ENCODE peak calls at places on chromosome 17, in six cellular contexts. H, J, K, A, V and O are unnamed samples.
A peak's percentile ranks its signal among the peaks of the same experiment; 100 is the strongest.

GRCh38 chr17:21042434-21043295 is at the start of gene USP22:
- DNase-seq in H (no peak), J (peak; percentile 40), K (no peak), A (no peak), V (peak; percentile 95), O (no peak)

GRCh38 chr17:45740553-45741330 is 43.4 kb upstream of the CRHR1 start:
- DNase-seq in H (no peak), J (peak; percentile 19), K (peak; percentile 27), A (peak; percentile 10), V (no peak), O (no peak)

GRCh38 chr17:19336938-19337711 is 25.4 kb downstream of the B9D1 start:
- DNase-seq in H (no peak), J (no peak), K (no peak), A (no peak), V (peak; percentile 74), O (no peak)

GRCh38 chr17:65453204-65453931 is 108.1 kb downstream of the AXIN2 start:
- DNase-seq in H (no peak), J (no peak), K (no peak), A (no peak), V (no peak), O (no peak)

GRCh38 chr17:17913695-17914332 is 58.4 kb downstream of the TOM1L2 start:
- DNase-seq in H (peak; percentile 73), J (peak; percentile 92), K (peak; percentile 90), A (peak; percentile 86), V (no peak), O (no peak)

GRCh38 chr17:3976675-3977171 is 12.5 kb upstream of the ATP2A3 start:
- DNase-seq in H (no peak), J (peak; percentile 94), K (peak; percentile 96), A (peak; percentile 97), V (peak; percentile 91), O (no peak)

GRCh38 chr17:71286625-71287024 is 834.2 kb upstream of the SOX9 start:
- DNase-seq in H (no peak), J (no peak), K (no peak), A (no peak), V (no peak), O (no peak)

GRCh38 chr17:81414751-81415516 is 19.7 kb downstream of the BAHCC1 start:
- DNase-seq in H (no peak), J (no peak), K (no peak), A (no peak), V (no peak), O (no peak)

GRCh38 chr17:74457146-74457819 is 9.2 kb upstream of the CD300A start:
- DNase-seq in H (peak; percentile 11), J (peak; percentile 81), K (no peak), A (peak; percentile 89), V (peak; percentile 91), O (peak; percentile 67)

GRCh38 chr17:15493031-15493750 is 25.8 kb upstream of the CDRT4 start:
- DNase-seq in H (no peak), J (no peak), K (no peak), A (no peak), V (no peak), O (no peak)

GRCh38 chr17:42347198-42347597 is 41.0 kb downstream of the STAT3 start:
- DNase-seq in H (peak; percentile 60), J (peak; percentile 38), K (no peak), A (peak; percentile 48), V (no peak), O (no peak)

GRCh38 chr17:43360376-43360738 is 38.4 kb upstream of the ARL4D start:
- DNase-seq in H (no peak), J (peak; percentile 39), K (no peak), A (peak; percentile 69), V (no peak), O (peak; percentile 56)

GRCh38 chr17:13353590-13353989 is 248.1 kb downstream of the HS3ST3A1 start:
- DNase-seq in H (no peak), J (no peak), K (no peak), A (peak; percentile 7), V (no peak), O (no peak)

GRCh38 chr17:43524945-43525575 is 21.1 kb downstream of the ETV4 start:
- DNase-seq in H (no peak), J (no peak), K (no peak), A (no peak), V (no peak), O (no peak)

GRCh38 chr17:9880582-9880999 is 24.5 kb downstream of the RCVRN start:
- DNase-seq in H (no peak), J (no peak), K (no peak), A (no peak), V (no peak), O (no peak)

GRCh38 chr17:40123811-40124114 is 2.0 kb downstream of the MSL1 start:
- DNase-seq in H (no peak), J (no peak), K (no peak), A (no peak), V (no peak), O (no peak)

GRCh38 chr17:40122466-40122943 is 734 bp downstream of the MSL1 start:
- DNase-seq in H (no peak), J (peak; percentile 43), K (peak; percentile 86), A (peak; percentile 58), V (peak; percentile 78), O (no peak)

GRCh38 chr17:69326302-69327059 is 452 bp downstream of the ABCA5 start:
- DNase-seq in H (no peak), J (no peak), K (no peak), A (peak; percentile 43), V (no peak), O (no peak)

GRCh38 chr17:62705781-62706597 is 78.5 kb downstream of the MRC2 start:
- DNase-seq in H (no peak), J (no peak), K (no peak), A (no peak), V (no peak), O (no peak)

GRCh38 chr17:66021757-66022156 is 170.2 kb downstream of the CEP112 start:
- DNase-seq in H (no peak), J (no peak), K (no peak), A (no peak), V (no peak), O (no peak)

DNA sequence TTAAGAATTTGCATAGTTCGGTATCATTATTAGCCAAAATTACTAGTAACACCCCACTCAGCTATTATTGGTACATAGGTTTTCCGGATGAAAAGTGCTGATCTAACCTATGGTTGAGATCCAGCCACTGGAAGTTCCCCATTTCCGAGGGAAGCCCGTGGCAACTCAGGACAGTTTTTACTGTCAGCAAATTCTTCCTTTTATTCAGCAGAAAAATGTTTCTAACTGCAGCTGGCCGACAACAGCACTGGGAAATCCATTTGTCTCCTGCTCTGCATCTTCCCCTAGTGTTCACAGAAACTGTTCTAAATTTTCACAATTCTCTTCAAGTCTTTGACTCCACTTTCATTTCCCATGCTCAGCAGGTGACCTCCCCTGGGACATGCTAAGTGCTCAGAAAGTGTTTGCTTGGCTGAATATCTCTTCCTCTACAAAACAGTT is 15.6 kb upstream of the MMD start:
- DNase-seq in H (no peak), J (no peak), K (no peak), A (no peak), V (no peak), O (no peak)
- H3K9me3 ChIP-seq in H (no peaks in the 10 kb centered on the region), J (no peaks in the 10 kb centered on the region), K (no peaks in the 10 kb centered on the region), A (no peaks in the 10 kb centered on the region), V (no peaks in the 10 kb centered on the region), O (no peaks in the 10 kb centered on the region)

DNA sequence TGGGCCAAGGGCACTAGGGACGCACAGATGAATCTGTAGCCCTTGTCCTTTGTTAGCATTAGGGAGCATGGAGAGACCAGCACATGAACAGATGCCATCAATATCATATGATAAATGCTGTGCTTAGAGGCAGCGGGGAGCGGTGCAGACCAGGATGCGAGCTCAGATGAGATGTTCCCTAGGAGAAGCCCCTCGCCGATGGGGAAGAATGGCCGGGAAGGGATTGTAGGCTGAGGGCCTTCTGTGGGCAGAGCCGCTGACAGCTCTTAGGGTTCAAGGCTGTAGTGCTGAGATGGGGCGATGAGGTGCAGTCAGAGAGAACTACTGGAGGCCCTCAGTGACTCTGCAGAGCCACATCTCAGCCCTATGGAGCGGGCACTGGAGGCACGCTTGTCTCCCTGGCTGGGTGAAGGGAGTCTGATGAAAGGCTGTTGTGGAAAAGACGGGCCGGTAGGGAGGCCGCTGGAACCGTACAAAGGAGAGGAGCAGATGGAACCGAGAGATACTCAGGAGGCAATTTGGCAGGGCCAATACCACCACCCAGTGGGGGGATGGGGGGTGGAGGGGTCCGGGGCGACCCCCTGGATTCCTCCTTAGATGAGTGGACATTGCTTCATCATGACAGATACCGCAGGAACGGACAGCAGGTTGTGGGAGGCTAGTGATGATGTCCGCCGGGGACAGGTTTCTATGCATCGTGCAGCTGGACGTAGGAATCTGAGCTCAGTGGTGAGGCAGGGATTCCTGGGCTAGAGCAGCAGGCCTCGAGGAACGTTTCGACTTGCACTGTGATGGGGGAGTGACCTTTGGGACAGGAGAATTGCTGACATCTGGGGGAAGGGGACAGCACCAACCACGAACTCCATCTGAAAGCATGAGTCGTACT is 66.2 kb upstream of the ENDOV start:
- DNase-seq in H (no peak), J (no peak), K (no peak), A (no peak), V (no peak), O (no peak)
- H3K9me3 ChIP-seq in H (peaks cover 8% of the 10 kb centered on the region), J (no peaks in the 10 kb centered on the region), K (no peaks in the 10 kb centered on the region), A (no peaks in the 10 kb centered on the region), V (no peaks in the 10 kb centered on the region), O (no peaks in the 10 kb centered on the region)

DNA sequence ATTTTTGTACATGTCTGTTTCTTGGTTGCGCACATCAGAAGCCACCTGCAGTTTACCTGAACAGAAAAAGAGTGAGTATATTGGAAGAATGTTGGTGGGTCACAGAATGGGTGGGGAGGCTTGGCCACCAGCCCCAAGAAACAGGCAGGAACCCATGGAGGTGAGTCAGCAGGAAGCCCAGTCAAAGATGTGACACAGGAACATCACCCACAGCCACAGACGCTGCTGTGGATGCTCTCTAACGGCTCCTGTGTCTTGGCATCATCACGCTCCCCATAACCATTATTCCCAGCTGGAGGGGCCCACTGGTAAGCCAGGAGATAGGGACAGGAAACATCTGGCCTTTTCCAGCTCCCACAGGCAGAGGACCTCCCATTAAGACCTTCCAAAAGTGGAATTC is 94.0 kb upstream of the WSB1 start:
- DNase-seq in H (no peak), J (no peak), K (no peak), A (no peak), V (no peak), O (no peak)
- H3K9me3 ChIP-seq in H (no peaks in the 10 kb centered on the region), J (no peaks in the 10 kb centered on the region), K (no peaks in the 10 kb centered on the region), A (peaks cover 4% of the 10 kb centered on the region), V (no peaks in the 10 kb centered on the region), O (no peaks in the 10 kb centered on the region)

DNA sequence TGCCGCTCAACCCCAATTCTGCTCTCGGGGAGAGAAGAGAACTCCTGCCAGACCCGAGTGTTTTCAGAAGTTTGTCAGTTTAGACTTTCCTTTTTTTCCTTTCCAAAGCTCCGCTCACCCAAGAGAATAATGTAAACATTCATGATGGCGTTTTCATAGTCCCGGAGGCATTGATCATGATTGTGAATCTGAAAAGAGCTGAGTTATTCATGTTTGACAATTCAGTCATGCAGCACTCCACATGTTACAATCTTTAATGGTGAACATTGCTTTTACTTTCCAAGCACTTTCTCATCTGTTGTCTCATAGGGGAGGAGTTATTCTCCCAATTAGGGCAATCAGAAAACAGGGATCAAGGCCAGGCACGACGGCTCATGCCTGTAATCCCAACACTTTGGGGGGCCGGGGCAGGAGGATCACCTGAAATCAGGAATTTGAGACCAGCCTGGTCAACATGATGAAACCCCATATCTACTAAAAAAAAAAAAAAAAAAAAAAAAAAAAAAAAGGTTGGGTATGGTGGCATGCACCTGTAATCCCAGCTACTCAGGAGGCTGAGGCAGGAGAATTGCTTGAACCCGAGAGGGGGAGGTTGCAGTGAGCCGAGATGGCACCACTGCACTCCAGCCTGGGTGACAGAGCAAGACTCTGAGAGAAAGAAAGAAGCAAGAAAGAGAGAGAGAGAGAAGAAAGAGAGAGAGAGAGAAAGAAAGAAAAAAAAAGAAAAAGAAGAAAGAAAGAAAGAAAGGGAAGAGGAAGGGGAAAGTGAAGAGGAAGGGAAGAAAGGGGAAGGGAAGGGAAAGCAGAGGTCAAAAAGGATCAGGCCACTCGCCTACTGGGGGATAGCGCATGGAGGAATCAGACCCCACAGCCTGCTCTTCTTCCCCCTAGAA is 70.0 kb upstream of the TNRC6C start:
- DNase-seq in H (no peak), J (no peak), K (peak; percentile 25), A (no peak), V (peak; percentile 41), O (no peak)
- H3K9me3 ChIP-seq in H (no peaks in the 10 kb centered on the region), J (no peaks in the 10 kb centered on the region), K (no peaks in the 10 kb centered on the region), A (no peaks in the 10 kb centered on the region), V (no peaks in the 10 kb centered on the region), O (no peaks in the 10 kb centered on the region)